ENCODE peak calls at places on chromosomes 11 and 22, in nine cellular contexts. One of them, this sample, is unnamed.

GRCh38 chr22:26389125-26389524 is 39.9 kb upstream of the ASPHD2 start:
- DNase-seq in activated naive CD4-positive, alpha-beta T cell treated with Interleukin-2 at 50 U/mL for 16 hours: no peak
- DNase-seq in omental fat pad: no peak
- DNase-seq in CD4-positive, alpha-beta T cell: no peak
- DNase-seq in mucosa of descending colon: no peak
- DNase-seq in activated CD4-positive, alpha-beta memory T cell treated with anti-CD3 and anti-CD28 coated beads, Interleukin-2, amount 10 ng/mL, durations not matched to agents 7 days and 5 days: no peak
- DNase-seq in HEK293T: no peak
- DNase-seq in NCI-H1105 treated with DMSO at 0.1 percent for 48 hours: no peak
- DNase-seq in hepatocyte: no peak
- DNase-seq in this sample: no peak

GRCh38 chr11:821513-822371 is 3.0 kb downstream of the PNPLA2 start:
- DNase-seq in activated CD4-positive, alpha-beta memory T cell treated with anti-CD3 and anti-CD28 coated beads, Interleukin-2, amount 10 ng/mL, durations not matched to agents 7 days and 5 days: no peak
- DNase-seq in NCI-H1105 treated with DMSO at 0.1 percent for 48 hours: no peak
- DNase-seq in omental fat pad: no peak
- DNase-seq in activated naive CD4-positive, alpha-beta T cell treated with Interleukin-2 at 50 U/mL for 16 hours: no peak
- DNase-seq in CD4-positive, alpha-beta T cell: no peak
- DNase-seq in hepatocyte: no peak
- DNase-seq in HEK293T: no peak
- DNase-seq in mucosa of descending colon: no peak
- DNase-seq in this sample: no peak

GRCh38 chr11:83166193-83166866 is 9.4 kb downstream of the PCF11 start:
- DNase-seq in CD4-positive, alpha-beta T cell: no peak
- DNase-seq in mucosa of descending colon: no peak
- DNase-seq in HEK293T: no peak
- DNase-seq in hepatocyte: no peak
- DNase-seq in omental fat pad: no peak
- DNase-seq in activated naive CD4-positive, alpha-beta T cell treated with Interleukin-2 at 50 U/mL for 16 hours: no peak
- DNase-seq in NCI-H1105 treated with DMSO at 0.1 percent for 48 hours: no peak
- DNase-seq in activated CD4-positive, alpha-beta memory T cell treated with anti-CD3 and anti-CD28 coated beads, Interleukin-2, amount 10 ng/mL, durations not matched to agents 7 days and 5 days: no peak
- DNase-seq in this sample: no peak

GRCh38 chr11:107744736-107745135 is 32.9 kb upstream of the SLN start:
- DNase-seq in CD4-positive, alpha-beta T cell: no peak
- DNase-seq in omental fat pad: no peak
- DNase-seq in activated naive CD4-positive, alpha-beta T cell treated with Interleukin-2 at 50 U/mL for 16 hours: no peak
- DNase-seq in mucosa of descending colon: no peak
- DNase-seq in NCI-H1105 treated with DMSO at 0.1 percent for 48 hours: no peak
- DNase-seq in HEK293T: no peak
- DNase-seq in hepatocyte: no peak
- DNase-seq in activated CD4-positive, alpha-beta memory T cell treated with anti-CD3 and anti-CD28 coated beads, Interleukin-2, amount 10 ng/mL, durations not matched to agents 7 days and 5 days: no peak
- DNase-seq in this sample: no peak

GRCh38 chr11:330307-330693 is 9.6 kb upstream of the IFITM3 start:
- DNase-seq in NCI-H1105 treated with DMSO at 0.1 percent for 48 hours: no peak
- DNase-seq in omental fat pad: no peak
- DNase-seq in activated naive CD4-positive, alpha-beta T cell treated with Interleukin-2 at 50 U/mL for 16 hours: no peak
- DNase-seq in activated CD4-positive, alpha-beta memory T cell treated with anti-CD3 and anti-CD28 coated beads, Interleukin-2, amount 10 ng/mL, durations not matched to agents 7 days and 5 days: no peak
- DNase-seq in CD4-positive, alpha-beta T cell: no peak
- DNase-seq in hepatocyte: no peak
- DNase-seq in mucosa of descending colon: no peak
- DNase-seq in HEK293T: no peak
- DNase-seq in this sample: no peak

GRCh38 chr22:50731811-50732624 is 6.0 kb upstream of the ACR start:
- DNase-seq in omental fat pad: no peak
- DNase-seq in CD4-positive, alpha-beta T cell: peak; percentile 57
- DNase-seq in NCI-H1105 treated with DMSO at 0.1 percent for 48 hours: no peak
- DNase-seq in hepatocyte: peak; percentile 60
- DNase-seq in activated CD4-positive, alpha-beta memory T cell treated with anti-CD3 and anti-CD28 coated beads, Interleukin-2, amount 10 ng/mL, durations not matched to agents 7 days and 5 days: peak; percentile 60
- DNase-seq in activated naive CD4-positive, alpha-beta T cell treated with Interleukin-2 at 50 U/mL for 16 hours: peak; percentile 63
- DNase-seq in HEK293T: peak; percentile 74
- DNase-seq in mucosa of descending colon: peak; percentile 53
- DNase-seq in this sample: peak; percentile 48

GRCh38 chr11:61429346-61429690 is 457 bp downstream of the CPSF7 start:
- DNase-seq in hepatocyte: peak; percentile 88
- DNase-seq in CD4-positive, alpha-beta T cell: no peak
- DNase-seq in HEK293T: peak; percentile 75
- DNase-seq in activated CD4-positive, alpha-beta memory T cell treated with anti-CD3 and anti-CD28 coated beads, Interleukin-2, amount 10 ng/mL, durations not matched to agents 7 days and 5 days: peak; percentile 72
- DNase-seq in activated naive CD4-positive, alpha-beta T cell treated with Interleukin-2 at 50 U/mL for 16 hours: peak; percentile 69
- DNase-seq in omental fat pad: peak; percentile 32
- DNase-seq in NCI-H1105 treated with DMSO at 0.1 percent for 48 hours: peak; percentile 55
- DNase-seq in mucosa of descending colon: peak; percentile 63
- DNase-seq in this sample: peak; percentile 32

GRCh38 chr22:43878079-43878795 is 13.6 kb downstream of the PNPLA5 start:
- DNase-seq in HEK293T: no peak
- DNase-seq in mucosa of descending colon: no peak
- DNase-seq in activated naive CD4-positive, alpha-beta T cell treated with Interleukin-2 at 50 U/mL for 16 hours: no peak
- DNase-seq in activated CD4-positive, alpha-beta memory T cell treated with anti-CD3 and anti-CD28 coated beads, Interleukin-2, amount 10 ng/mL, durations not matched to agents 7 days and 5 days: no peak
- DNase-seq in CD4-positive, alpha-beta T cell: no peak
- DNase-seq in NCI-H1105 treated with DMSO at 0.1 percent for 48 hours: no peak
- DNase-seq in omental fat pad: no peak
- DNase-seq in hepatocyte: no peak
- DNase-seq in this sample: no peak

GRCh38 chr11:5818245-5818865 is 9.6 kb downstream of the OR52N2 start:
- DNase-seq in NCI-H1105 treated with DMSO at 0.1 percent for 48 hours: no peak
- DNase-seq in CD4-positive, alpha-beta T cell: no peak
- DNase-seq in mucosa of descending colon: no peak
- DNase-seq in HEK293T: no peak
- DNase-seq in activated naive CD4-positive, alpha-beta T cell treated with Interleukin-2 at 50 U/mL for 16 hours: no peak
- DNase-seq in activated CD4-positive, alpha-beta memory T cell treated with anti-CD3 and anti-CD28 coated beads, Interleukin-2, amount 10 ng/mL, durations not matched to agents 7 days and 5 days: no peak
- DNase-seq in omental fat pad: no peak
- DNase-seq in hepatocyte: no peak
- DNase-seq in this sample: peak; percentile 4

GRCh38 chr11:96188625-96189006 is 154.4 kb downstream of the MAML2 start:
- DNase-seq in activated naive CD4-positive, alpha-beta T cell treated with Interleukin-2 at 50 U/mL for 16 hours: peak; percentile 35
- DNase-seq in omental fat pad: no peak
- DNase-seq in hepatocyte: no peak
- DNase-seq in HEK293T: no peak
- DNase-seq in NCI-H1105 treated with DMSO at 0.1 percent for 48 hours: no peak
- DNase-seq in activated CD4-positive, alpha-beta memory T cell treated with anti-CD3 and anti-CD28 coated beads, Interleukin-2, amount 10 ng/mL, durations not matched to agents 7 days and 5 days: no peak
- DNase-seq in mucosa of descending colon: no peak
- DNase-seq in CD4-positive, alpha-beta T cell: no peak
- DNase-seq in this sample: no peak

GRCh38 chr11:132683602-132684001 is 848.7 kb downstream of the OPCML start:
- DNase-seq in HEK293T: no peak
- DNase-seq in activated CD4-positive, alpha-beta memory T cell treated with anti-CD3 and anti-CD28 coated beads, Interleukin-2, amount 10 ng/mL, durations not matched to agents 7 days and 5 days: no peak
- DNase-seq in omental fat pad: no peak
- DNase-seq in activated naive CD4-positive, alpha-beta T cell treated with Interleukin-2 at 50 U/mL for 16 hours: no peak
- DNase-seq in CD4-positive, alpha-beta T cell: no peak
- DNase-seq in NCI-H1105 treated with DMSO at 0.1 percent for 48 hours: no peak
- DNase-seq in mucosa of descending colon: no peak
- DNase-seq in hepatocyte: peak; percentile 27
- DNase-seq in this sample: no peak

GRCh38 chr22:45376703-45377102 is 36.7 kb downstream of the SMC1B start:
- DNase-seq in activated naive CD4-positive, alpha-beta T cell treated with Interleukin-2 at 50 U/mL for 16 hours: no peak
- DNase-seq in omental fat pad: no peak
- DNase-seq in mucosa of descending colon: peak; percentile 23
- DNase-seq in HEK293T: no peak
- DNase-seq in hepatocyte: no peak
- DNase-seq in activated CD4-positive, alpha-beta memory T cell treated with anti-CD3 and anti-CD28 coated beads, Interleukin-2, amount 10 ng/mL, durations not matched to agents 7 days and 5 days: no peak
- DNase-seq in NCI-H1105 treated with DMSO at 0.1 percent for 48 hours: no peak
- DNase-seq in CD4-positive, alpha-beta T cell: no peak
- DNase-seq in this sample: no peak

GRCh38 chr11:13949876-13950275 is 12.6 kb upstream of the SPON1 start:
- DNase-seq in omental fat pad: no peak
- DNase-seq in CD4-positive, alpha-beta T cell: no peak
- DNase-seq in HEK293T: no peak
- DNase-seq in mucosa of descending colon: no peak
- DNase-seq in NCI-H1105 treated with DMSO at 0.1 percent for 48 hours: no peak
- DNase-seq in activated naive CD4-positive, alpha-beta T cell treated with Interleukin-2 at 50 U/mL for 16 hours: no peak
- DNase-seq in activated CD4-positive, alpha-beta memory T cell treated with anti-CD3 and anti-CD28 coated beads, Interleukin-2, amount 10 ng/mL, durations not matched to agents 7 days and 5 days: no peak
- DNase-seq in hepatocyte: no peak
- DNase-seq in this sample: no peak

GRCh38 chr22:50206599-50206998 is 5.8 kb downstream of the SELENOO start:
- DNase-seq in mucosa of descending colon: peak; percentile 26
- DNase-seq in omental fat pad: no peak
- DNase-seq in CD4-positive, alpha-beta T cell: no peak
- DNase-seq in NCI-H1105 treated with DMSO at 0.1 percent for 48 hours: no peak
- DNase-seq in hepatocyte: peak; percentile 56
- DNase-seq in HEK293T: peak; percentile 64
- DNase-seq in activated CD4-positive, alpha-beta memory T cell treated with anti-CD3 and anti-CD28 coated beads, Interleukin-2, amount 10 ng/mL, durations not matched to agents 7 days and 5 days: no peak
- DNase-seq in activated naive CD4-positive, alpha-beta T cell treated with Interleukin-2 at 50 U/mL for 16 hours: no peak
- DNase-seq in this sample: no peak

GRCh38 chr11:86176165-86176884 is 68.2 kb upstream of the EED start:
- DNase-seq in hepatocyte: no peak
- DNase-seq in activated CD4-positive, alpha-beta memory T cell treated with anti-CD3 and anti-CD28 coated beads, Interleukin-2, amount 10 ng/mL, durations not matched to agents 7 days and 5 days: peak; percentile 77
- DNase-seq in omental fat pad: no peak
- DNase-seq in CD4-positive, alpha-beta T cell: no peak
- DNase-seq in NCI-H1105 treated with DMSO at 0.1 percent for 48 hours: no peak
- DNase-seq in mucosa of descending colon: no peak
- DNase-seq in HEK293T: no peak
- DNase-seq in activated naive CD4-positive, alpha-beta T cell treated with Interleukin-2 at 50 U/mL for 16 hours: peak; percentile 60
- DNase-seq in this sample: peak; percentile 32